ENCODE peak calls at places on chromosomes 16 and 17, in seven cellular contexts. X is IMR-90, A is GM23248, G is mesendoderm, I is HCT116, J is SK-N-MC, U is endodermal cell. Q is an unnamed sample.

GRCh38 chr17:33233855-33234228 is 59.3 kb downstream of the ASIC2 start:
- DNase-seq in U (no peak), J (no peak), X (no peak), G (no peak), A (peak), I (no peak), Q (no peak)

GRCh38 chr17:45436625-45437460 is 4.2 kb upstream of the ARHGAP27 start:
- DNase-seq in U (peak), G (no peak), I (no peak), A (no peak), X (peak), J (no peak), Q (no peak)

GRCh38 chr16:83609178-83609577 is 198.6 kb upstream of the HSBP1 start:
- DNase-seq in X (no peak), A (peak), G (no peak), J (no peak), U (no peak), I (no peak), Q (no peak)

GRCh38 chr16:89062389-89063345 is 31.0 kb upstream of the ACSF3 start:
- DNase-seq in X (no peak), A (no peak), U (no peak), J (no peak), I (no peak), G (no peak), Q (no peak)

GRCh38 chr16:67966549-67967182 is 1.8 kb downstream of the SLC12A4 start:
- DNase-seq in U (peak), J (no peak), X (no peak), A (peak), I (peak), G (peak), Q (peak)

GRCh38 chr16:78463591-78463990 is 364.1 kb downstream of the WWOX start:
- DNase-seq in I (no peak), J (no peak), X (no peak), A (no peak), G (no peak), U (no peak), Q (no peak)

GRCh38 chr17:14813649-14814048 is 451.5 kb downstream of the PMP22 start:
- DNase-seq in U (peak), J (no peak), X (no peak), G (peak), I (no peak), A (no peak), Q (peak)

GRCh38 chr16:66928702-66929388 is 3.5 kb upstream of the RRAD start:
- DNase-seq in A (peak), G (peak), I (no peak), X (peak), U (peak), J (no peak), Q (peak)

GRCh38 chr16:83458612-83459011 is 349.2 kb upstream of the HSBP1 start:
- DNase-seq in X (peak), I (no peak), J (no peak), U (no peak), A (peak), G (no peak), Q (no peak)

GRCh38 chr17:50161023-50161910 is 4.5 kb upstream of the SGCA start:
- DNase-seq in I (peak), J (peak), A (peak), G (peak), U (peak), X (peak), Q (peak)

GRCh38 chr16:89170346-89171215 is 967 bp upstream of the CDH15 start:
- DNase-seq in U (peak), A (no peak), G (peak), J (no peak), I (peak), X (no peak), Q (no peak)

GRCh38 chr17:51352798-51353197 is 92.5 kb downstream of the UTP18 start:
- DNase-seq in G (no peak), A (no peak), I (no peak), U (no peak), J (no peak), X (no peak), Q (no peak)

GRCh38 chr17:38609280-38610031 is 3.7 kb upstream of the SRCIN1 start:
- DNase-seq in A (no peak), G (peak), X (no peak), J (no peak), U (peak), I (no peak), Q (peak)
- H3K9ac ChIP-seq in A (no peak), G (no peak), X (no peak), J (no peak), U (no peak), I (no peak), Q (no peak)

DNA sequence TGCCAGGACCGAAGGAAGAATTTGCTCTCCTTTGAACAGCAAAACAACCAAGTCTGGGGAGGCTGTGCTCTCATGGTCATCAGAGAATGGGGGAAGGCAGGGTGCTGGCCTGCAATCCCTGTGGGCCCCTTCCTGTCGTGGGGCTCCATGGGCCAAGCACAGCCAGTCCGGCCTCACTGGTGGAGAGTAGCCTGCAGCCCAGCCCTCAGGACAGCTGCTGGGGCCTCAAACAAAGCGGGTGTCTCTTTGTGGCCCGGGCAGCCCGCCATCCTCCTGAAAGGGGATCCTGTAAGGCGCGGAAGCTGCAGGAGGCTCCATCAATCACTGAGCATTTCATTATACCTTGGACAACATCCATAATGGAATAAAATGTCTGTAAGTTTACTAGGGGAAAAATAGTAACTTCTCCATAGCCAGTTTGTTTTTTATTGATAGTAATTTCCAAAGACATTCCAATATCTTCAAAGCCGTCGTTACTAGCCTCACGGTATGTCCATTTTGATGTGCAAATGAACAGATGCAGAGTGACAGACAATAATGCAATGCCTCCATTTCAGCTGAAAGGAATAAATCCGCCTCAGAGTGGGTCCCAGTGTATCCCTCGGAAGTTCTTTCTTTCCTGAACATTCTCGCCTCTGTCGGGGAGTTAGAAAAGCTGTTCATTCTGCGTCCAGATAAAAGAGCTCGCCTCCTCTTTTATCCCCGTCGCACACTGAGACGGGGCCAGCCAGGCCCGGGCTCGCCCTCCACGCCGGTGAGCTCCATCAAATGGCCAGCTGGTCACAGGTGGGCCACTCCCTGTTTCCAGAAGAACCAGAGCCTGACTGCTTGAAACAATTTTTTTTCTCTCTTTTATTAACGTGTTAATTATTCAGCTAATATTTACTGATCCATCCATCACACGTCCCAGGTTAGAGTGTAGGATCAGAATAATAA is 14.3 kb downstream of the WSCD1 start:
- DNase-seq in J (no peak), A (no peak), X (no peak), I (no peak), G (no peak), U (no peak), Q (peak)
- H3K9ac ChIP-seq in J (no peak), A (no peak), X (no peak), I (no peak), G (no peak), U (no peak), Q (no peak)

DNA sequence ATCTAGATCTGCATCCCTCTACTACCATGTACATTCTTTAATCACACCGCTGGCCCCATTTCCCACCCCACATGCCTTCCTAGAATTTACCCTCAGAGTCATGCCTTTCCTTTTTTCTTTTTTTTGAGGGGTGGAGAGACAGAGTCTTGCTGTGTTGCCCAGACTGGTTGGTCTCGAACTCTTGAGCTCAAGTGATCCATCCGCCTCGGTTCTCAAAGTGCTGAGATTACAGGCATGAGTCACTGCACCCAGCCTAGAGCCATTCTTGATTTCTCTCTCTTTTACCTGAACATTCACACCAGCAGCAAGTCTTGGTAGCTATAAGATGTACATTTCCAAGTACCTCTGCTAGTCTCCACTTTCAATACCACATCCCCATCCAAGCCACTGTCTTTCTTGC is 2.1 kb downstream of the PAGR1 start:
- DNase-seq in J (no peak), X (no peak), I (no peak), U (no peak), A (no peak), G (no peak), Q (no peak)
- H3K9ac ChIP-seq in J (no peak), X (no peak), I (peak), U (no peak), A (no peak), G (peak), Q (no peak)

GRCh38 chr17:63634163-63634562 is 11.9 kb downstream of the MAP3K3 start:
- DNase-seq in U (no peak), X (peak), A (no peak), J (no peak), I (no peak), G (peak), Q (peak)
- H3K9ac ChIP-seq in U (no peak), X (no peak), A (no peak), J (no peak), I (no peak), G (peak), Q (no peak)

DNA sequence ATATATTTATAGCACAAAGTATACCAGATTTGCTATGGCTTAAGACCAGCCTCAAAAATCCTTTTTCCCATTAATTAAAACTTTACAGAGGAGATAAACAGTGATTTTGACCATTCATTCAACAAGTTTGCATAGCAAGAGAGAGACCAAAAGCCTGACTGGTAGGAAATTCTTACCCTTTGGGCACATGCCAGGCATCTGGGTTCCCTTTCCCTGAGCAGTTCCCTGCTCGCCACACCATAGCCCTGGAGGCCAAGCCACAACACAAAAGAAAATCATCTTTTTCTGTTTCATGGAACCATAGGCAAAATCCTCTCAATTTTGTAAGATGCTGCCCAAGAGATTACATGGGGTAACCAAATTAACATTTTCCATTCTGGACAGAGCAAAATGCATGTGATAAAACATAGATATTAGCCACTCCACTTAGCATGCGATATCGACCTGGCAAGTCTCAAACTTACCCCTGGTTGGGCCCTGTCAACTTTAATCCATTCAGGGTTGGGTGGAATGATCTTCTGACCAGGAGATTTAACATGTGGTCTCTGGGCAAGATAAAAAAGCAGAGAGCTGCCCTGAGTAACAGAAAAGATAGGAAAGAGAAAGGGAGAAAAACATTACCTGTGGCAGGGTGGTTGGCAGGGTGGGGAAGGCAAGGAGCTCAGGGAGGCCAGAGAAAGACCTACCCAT is 57.6 kb upstream of the B4GALNT2 start:
- DNase-seq in I (no peak), G (no peak), X (no peak), J (no peak), U (no peak), A (no peak), Q (no peak)
- H3K9ac ChIP-seq in I (no peak), G (no peak), X (no peak), J (no peak), U (no peak), A (no peak), Q (no peak)

DNA sequence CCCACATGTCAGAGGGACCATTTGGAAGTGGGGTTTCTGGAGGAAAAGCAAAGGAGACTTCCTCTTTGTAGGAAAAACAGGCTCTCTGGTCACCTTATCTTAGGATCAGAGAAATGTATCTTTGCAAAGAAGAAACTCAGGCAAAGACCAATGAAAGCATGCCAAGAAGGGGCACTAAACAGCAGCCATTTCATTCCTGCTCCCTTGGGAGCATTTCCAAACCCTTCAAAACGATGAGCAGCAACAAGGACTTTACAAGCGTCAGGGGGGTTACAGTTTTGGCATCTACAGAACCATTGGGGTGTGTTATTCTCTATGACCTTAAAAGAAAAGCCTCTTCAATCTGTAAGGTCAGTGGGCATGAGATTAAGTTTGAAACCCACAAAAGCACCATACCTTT is 122.8 kb downstream of the SMG6 start:
- DNase-seq in G (no peak), I (no peak), X (no peak), J (no peak), A (no peak), U (no peak), Q (no peak)
- H3K9ac ChIP-seq in G (no peak), I (no peak), X (peak), J (no peak), A (peak), U (no peak), Q (no peak)

DNA sequence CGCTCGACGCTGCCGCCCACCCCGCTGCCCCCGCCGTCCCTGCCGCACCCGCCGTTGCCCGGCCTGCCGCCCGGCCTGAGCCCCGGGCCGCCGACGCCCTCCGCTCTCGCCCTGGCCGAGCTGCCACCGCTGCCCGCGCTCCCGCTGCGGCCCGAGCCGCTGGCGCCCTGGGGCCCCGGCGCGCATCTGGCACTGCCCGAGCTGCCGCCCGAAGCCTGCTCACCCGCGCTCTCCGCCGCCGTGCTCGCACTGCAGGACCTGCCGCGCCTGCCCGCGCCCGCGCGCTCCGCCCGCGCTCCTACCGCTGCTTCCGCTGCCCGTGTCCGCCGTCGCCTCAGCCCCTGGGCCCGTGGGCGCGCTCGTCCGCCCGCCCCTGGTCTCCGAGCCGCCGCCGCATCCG is 8.4 kb upstream of the CLDN9 start:
- DNase-seq in J (no peak), A (peak), U (no peak), I (no peak), G (no peak), X (no peak), Q (peak)
- H3K9ac ChIP-seq in J (no peak), A (no peak), U (no peak), I (no peak), G (no peak), X (no peak), Q (no peak)

Q was measured in neural progenitor cell.